ENCODE peak calls at places on chromosome 21, in four cellular contexts. One of them, this sample, is unnamed.
A peak's percentile ranks its signal among the peaks of the same experiment; 100 is the strongest.

GRCh38 chr21:16536661-16537359 is 807.0 kb downstream of the USP25 start:
- DNase-seq in astrocyte of the spinal cord: peak; percentile 68
- DNase-seq in heart left ventricle: no peak
- DNase-seq in body of pancreas: no peak
- DNase-seq in this sample: peak; percentile 44

GRCh38 chr21:33403786-33404571 is 766 bp downstream of the IFNGR2 start:
- DNase-seq in astrocyte of the spinal cord: peak; percentile 59
- DNase-seq in heart left ventricle: peak; percentile 84
- DNase-seq in body of pancreas: peak; percentile 62
- DNase-seq in this sample: peak; percentile 38

GRCh38 chr21:35540950-35541632 is 492.0 kb upstream of the RUNX1 start:
- DNase-seq in astrocyte of the spinal cord: peak; percentile 37
- DNase-seq in heart left ventricle: no peak
- DNase-seq in body of pancreas: no peak
- DNase-seq in this sample: peak; percentile 8

GRCh38 chr21:44904141-44904923 is 16.4 kb downstream of the ITGB2 start:
- DNase-seq in astrocyte of the spinal cord: no peak
- DNase-seq in heart left ventricle: no peak
- DNase-seq in body of pancreas: no peak
- DNase-seq in this sample: no peak

GRCh38 chr21:46188226-46189212 is 4.3 kb upstream of the SPATC1L start:
- DNase-seq in astrocyte of the spinal cord: peak; percentile 51
- DNase-seq in heart left ventricle: peak; percentile 70
- DNase-seq in body of pancreas: peak; percentile 22
- DNase-seq in this sample: peak; percentile 59

GRCh38 chr21:33908760-33909159 is 6.8 kb downstream of the ATP5PO start:
- DNase-seq in astrocyte of the spinal cord: no peak
- DNase-seq in heart left ventricle: no peak
- DNase-seq in body of pancreas: no peak
- DNase-seq in this sample: no peak

GRCh38 chr21:33802458-33802857 is 113.1 kb downstream of the ATP5PO start:
- DNase-seq in astrocyte of the spinal cord: no peak
- DNase-seq in heart left ventricle: no peak
- DNase-seq in body of pancreas: no peak
- DNase-seq in this sample: no peak

GRCh38 chr21:17548262-17548661 is 35.4 kb downstream of the CXADR start:
- DNase-seq in astrocyte of the spinal cord: no peak
- DNase-seq in heart left ventricle: no peak
- DNase-seq in body of pancreas: no peak
- DNase-seq in this sample: peak; percentile 11

GRCh38 chr21:33245289-33245918 is 15.7 kb downstream of the IFNAR2 start:
- DNase-seq in astrocyte of the spinal cord: no peak
- DNase-seq in heart left ventricle: no peak
- DNase-seq in body of pancreas: no peak
- DNase-seq in this sample: no peak

GRCh38 chr21:37916795-37917142 is 512 bp upstream of the KCNJ6 start:
- DNase-seq in astrocyte of the spinal cord: no peak
- DNase-seq in heart left ventricle: no peak
- DNase-seq in body of pancreas: no peak
- DNase-seq in this sample: no peak
- H3K4me3 ChIP-seq in astrocyte of the spinal cord: no peak overlapping the region
- H3K4me3 ChIP-seq in heart left ventricle: no peak overlapping the region
- H3K4me3 ChIP-seq in body of pancreas: no peak overlapping the region
- H3K4me3 ChIP-seq in this sample: no peak overlapping the region

GRCh38 chr21:43355196-43355924 is 71.6 kb downstream of the SIK1 start:
- DNase-seq in astrocyte of the spinal cord: no peak
- DNase-seq in heart left ventricle: no peak
- DNase-seq in body of pancreas: no peak
- DNase-seq in this sample: no peak

GRCh38 chr21:43354666-43355065 is 72.3 kb downstream of the SIK1 start:
- DNase-seq in astrocyte of the spinal cord: no peak
- DNase-seq in heart left ventricle: no peak
- DNase-seq in body of pancreas: no peak
- DNase-seq in this sample: no peak

GRCh38 chr21:43354016-43354420 is 72.9 kb downstream of the SIK1 start:
- DNase-seq in astrocyte of the spinal cord: no peak
- DNase-seq in heart left ventricle: no peak
- DNase-seq in body of pancreas: no peak
- DNase-seq in this sample: no peak

GRCh38 chr21:43357708-43358430 is 69.1 kb downstream of the SIK1 start:
- DNase-seq in astrocyte of the spinal cord: no peak
- DNase-seq in heart left ventricle: no peak
- DNase-seq in body of pancreas: no peak
- DNase-seq in this sample: no peak

GRCh38 chr21:43355925-43356289 is 71.0 kb downstream of the SIK1 start:
- DNase-seq in astrocyte of the spinal cord: no peak
- DNase-seq in heart left ventricle: no peak
- DNase-seq in body of pancreas: no peak
- DNase-seq in this sample: no peak
- TF ChIP-seq CTCF in astrocyte of the spinal cord: no peak
- TF ChIP-seq CTCF in heart left ventricle: no peak
- TF ChIP-seq CTCF in body of pancreas: no peak
- TF ChIP-seq CTCF in this sample: no peak

GRCh38 chr21:41369105-41369914 is 7.5 kb downstream of the MX2 start:
- DNase-seq in astrocyte of the spinal cord: no peak
- DNase-seq in heart left ventricle: peak; percentile 75
- DNase-seq in body of pancreas: peak; percentile 33
- DNase-seq in this sample: no peak
- H3K4me3 ChIP-seq in astrocyte of the spinal cord: no peak overlapping the region
- H3K4me3 ChIP-seq in heart left ventricle: peak overlapping the region; percentile 13
- H3K4me3 ChIP-seq in body of pancreas: no peak overlapping the region
- H3K4me3 ChIP-seq in this sample: no peak overlapping the region

GRCh38 chr21:29155118-29155932 is 24.9 kb downstream of the MAP3K7CL start:
- DNase-seq in astrocyte of the spinal cord: peak; percentile 70
- DNase-seq in heart left ventricle: peak; percentile 82
- DNase-seq in body of pancreas: peak; percentile 23
- DNase-seq in this sample: peak; percentile 63
- TF ChIP-seq CTCF in astrocyte of the spinal cord: no peak
- TF ChIP-seq CTCF in heart left ventricle: no peak
- TF ChIP-seq CTCF in body of pancreas: no peak
- TF ChIP-seq CTCF in this sample: peak; percentile 3

This sample was measured in epithelial cell of esophagus.